ENCODE peak calls at places on chromosomes 3 and 15, in seven cellular contexts. G is PC-3, J is uterus, V is AG04450, Z is glutamatergic neuron, C is thyroid gland, L is nephron progenitor cell. P is an unnamed sample.

GRCh38 chr15:40984963-40985362 is 31.7 kb downstream of the CHAC1 start:
- DNase-seq in J (no peak), V (peak), Z (no peak), G (no peak), C (no peak), L (no peak), P (no peak)

GRCh38 chr3:107988464-107989156 is 102.2 kb downstream of the CD47 start:
- DNase-seq in V (no peak), L (no peak), G (peak), C (peak), Z (no peak), J (no peak), P (no peak)

GRCh38 chr3:62319570-62320243 is 53.6 kb downstream of the FEZF2 start:
- DNase-seq in J (no peak), L (no peak), V (no peak), C (no peak), G (peak), Z (no peak), P (no peak)

GRCh38 chr3:15271785-15272381 is 60.5 kb downstream of the SH3BP5 start:
- DNase-seq in G (no peak), V (no peak), L (no peak), Z (no peak), J (no peak), C (no peak), P (no peak)

GRCh38 chr15:36481156-36481555 is 98.3 kb upstream of the CDIN1 start:
- DNase-seq in V (no peak), G (no peak), Z (no peak), L (no peak), C (no peak), J (no peak), P (no peak)

GRCh38 chr3:143145951-143146350 is 26.4 kb downstream of the CHST2 start:
- DNase-seq in L (no peak), Z (no peak), J (no peak), V (no peak), C (no peak), G (no peak), P (no peak)

GRCh38 chr3:48897401-48898376 is 993 bp downstream of the SLC25A20 start:
- DNase-seq in V (no peak), C (no peak), J (no peak), Z (no peak), G (peak), L (no peak), P (no peak)

GRCh38 chr3:48558446-48559134 is 2.0 kb upstream of the PFKFB4 start:
- DNase-seq in Z (no peak), G (no peak), V (no peak), L (no peak), J (no peak), C (peak), P (no peak)

GRCh38 chr3:50158747-50159146 is 3.6 kb downstream of the SEMA3F start:
- DNase-seq in Z (no peak), L (no peak), J (no peak), C (no peak), V (no peak), G (no peak), P (no peak)
- TF ChIP-seq CTCF in Z (no peak), L (no peak), J (no peak), C (no peak), V (no peak), G (peak), P (no peak)

DNA sequence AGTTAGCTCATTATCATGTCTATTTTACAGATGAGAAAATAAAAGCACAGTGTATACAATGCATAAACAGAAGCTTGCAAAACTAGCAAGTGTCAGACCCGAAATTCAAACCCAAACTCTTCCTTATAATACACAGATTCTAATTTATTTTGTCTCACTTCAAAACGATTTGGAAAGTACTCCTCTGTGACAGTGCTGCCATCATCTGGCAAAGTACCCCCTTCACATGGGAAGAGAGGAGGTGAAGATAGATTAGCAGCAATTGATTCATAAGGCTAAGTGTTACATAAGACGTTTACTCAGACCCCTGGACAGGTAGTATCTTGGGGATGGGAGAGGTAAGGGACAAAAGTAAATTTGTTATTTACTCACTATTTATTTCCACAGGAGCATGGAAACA is 744.0 kb upstream of the SGO1 start:
- DNase-seq in Z (no peak), L (no peak), J (no peak), G (peak), V (no peak), C (no peak), P (peak)
- TF ChIP-seq CTCF in Z (peak), L (peak), J (no peak), G (peak), V (peak), C (no peak), P (no peak)

DNA sequence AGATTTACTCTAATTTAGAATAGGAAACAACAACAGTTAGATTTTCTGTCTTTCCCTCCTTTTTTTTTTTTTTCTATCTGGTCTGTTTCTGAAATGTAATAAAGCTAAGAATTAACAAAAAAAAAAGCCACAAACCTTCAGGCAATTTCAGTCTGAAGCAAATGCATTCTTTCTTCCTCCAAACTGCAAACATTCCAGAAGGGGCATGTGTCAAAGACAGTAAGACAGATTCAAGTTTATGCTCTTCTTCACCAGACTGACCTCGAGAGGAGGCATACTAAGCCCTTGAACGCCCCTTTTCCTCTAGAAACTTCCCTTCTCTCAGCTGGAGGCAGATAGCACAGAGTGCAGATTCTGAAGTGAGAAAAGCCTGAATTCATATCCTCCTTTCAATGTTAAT is 654.6 kb upstream of the LMCD1 start:
- DNase-seq in L (no peak), G (no peak), V (no peak), Z (no peak), J (no peak), C (no peak), P (no peak)
- TF ChIP-seq CTCF in L (no peak), G (no peak), V (no peak), Z (no peak), J (no peak), C (no peak), P (no peak)

GRCh38 chr3:192275741-192276355 is 451.5 kb downstream of the FGF12 start:
- DNase-seq in L (no peak), G (no peak), J (no peak), C (no peak), Z (no peak), V (no peak), P (no peak)

GRCh38 chr3:192273001-192273400 is 454.3 kb downstream of the FGF12 start:
- DNase-seq in V (no peak), Z (no peak), J (no peak), G (no peak), C (no peak), L (no peak), P (no peak)

DNA sequence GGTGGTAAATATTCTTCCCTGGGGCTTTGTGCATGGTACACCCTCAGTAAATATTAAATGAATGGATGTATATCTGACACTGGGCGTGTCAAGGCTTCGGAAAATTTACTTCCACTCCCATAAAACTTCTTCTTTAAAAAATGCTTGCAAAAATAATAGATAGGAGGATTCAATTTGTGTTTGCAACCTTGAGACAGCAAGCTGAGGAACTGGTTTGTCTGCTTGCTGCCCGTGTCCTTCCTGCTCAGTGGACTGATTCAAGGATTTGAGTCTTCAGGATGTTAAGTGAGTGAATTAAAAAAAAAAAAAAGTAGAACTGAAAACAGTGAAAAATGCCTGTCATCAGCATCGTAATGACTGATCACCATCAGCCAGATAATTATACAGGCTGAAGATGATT is 453.7 kb downstream of the FGF12 start:
- DNase-seq in C (peak), L (no peak), J (no peak), G (peak), V (no peak), Z (no peak), P (no peak)
- TF ChIP-seq CTCF in C (no peak), L (no peak), J (no peak), G (no peak), V (no peak), Z (no peak), P (no peak)

GRCh38 chr3:139930201-139930600 is 4.8 kb upstream of the CLSTN2 start:
- DNase-seq in C (no peak), V (no peak), L (no peak), J (no peak), G (no peak), Z (no peak), P (no peak)
- TF ChIP-seq CTCF in C (no peak), V (no peak), L (no peak), J (no peak), G (no peak), Z (no peak), P (no peak)

GRCh38 chr3:125192190-125193035 is 20.1 kb downstream of the SLC12A8 start:
- DNase-seq in Z (no peak), C (no peak), J (no peak), L (no peak), V (no peak), G (no peak), P (peak)
- TF ChIP-seq CTCF in Z (no peak), C (no peak), J (no peak), L (no peak), V (no peak), G (no peak), P (no peak)

GRCh38 chr3:186467969-186468368 is 76.2 kb downstream of the CRYGS start:
- DNase-seq in G (no peak), C (no peak), Z (no peak), V (no peak), L (no peak), J (no peak), P (no peak)

GRCh38 chr3:186466391-186466974 is 77.7 kb downstream of the CRYGS start:
- DNase-seq in L (no peak), G (no peak), J (no peak), Z (no peak), V (no peak), C (no peak), P (no peak)

GRCh38 chr3:186472466-186473008 is 71.6 kb downstream of the CRYGS start:
- DNase-seq in L (no peak), J (no peak), G (peak), V (no peak), Z (no peak), C (no peak), P (no peak)

GRCh38 chr3:186471781-186472180 is 72.4 kb downstream of the CRYGS start:
- DNase-seq in C (no peak), J (no peak), V (no peak), L (no peak), G (no peak), Z (peak), P (no peak)

GRCh38 chr3:186469525-186469924 is 74.7 kb downstream of the CRYGS start:
- DNase-seq in L (no peak), V (no peak), J (no peak), Z (no peak), C (no peak), G (no peak), P (no peak)
- TF ChIP-seq CTCF in L (no peak), V (no peak), J (no peak), Z (no peak), C (no peak), G (no peak), P (no peak)

DNA sequence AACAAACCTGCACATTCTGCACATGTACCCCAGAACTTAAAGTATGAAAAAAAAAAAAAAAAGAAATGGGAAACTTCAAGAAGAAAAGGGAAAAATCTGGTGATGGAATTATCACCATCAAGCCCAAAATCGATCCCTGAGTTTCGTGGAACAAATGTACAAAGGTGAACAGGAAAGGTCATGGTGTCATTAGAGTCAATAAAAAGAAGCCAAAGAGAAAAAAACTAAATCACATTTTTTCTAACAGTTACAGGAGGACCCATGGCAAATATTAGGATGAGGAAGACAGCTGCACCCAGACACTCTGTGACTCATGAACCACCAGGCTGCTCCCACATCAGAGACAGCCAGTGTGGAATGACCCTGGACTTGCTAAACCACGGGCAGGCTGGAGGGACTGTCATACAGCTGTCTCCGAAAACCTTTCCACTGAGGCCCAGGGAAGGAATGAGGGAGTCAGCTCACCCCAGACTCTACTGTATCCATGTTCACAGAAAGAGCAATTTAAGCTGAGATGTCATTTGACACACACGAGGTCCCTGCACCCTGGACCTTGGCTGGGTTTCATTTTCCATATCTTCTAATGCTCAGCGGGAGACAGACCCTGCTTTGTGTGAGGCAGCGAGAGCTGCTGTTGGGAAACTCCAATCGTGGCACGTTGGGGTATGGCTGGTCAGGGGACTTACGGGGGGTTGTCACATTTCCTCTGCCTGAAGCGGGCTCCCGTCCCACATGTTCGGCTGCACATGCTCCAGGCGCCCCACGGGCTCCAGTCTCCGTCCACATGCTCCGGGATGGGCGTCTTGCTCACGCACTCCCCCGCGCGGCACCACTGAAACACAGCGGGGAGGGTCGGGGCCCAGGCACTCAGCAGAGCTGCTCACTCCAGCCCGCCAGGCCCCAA is 210.2 kb downstream of the ADAMTS17 start:
- DNase-seq in L (peak), G (peak), C (peak), Z (no peak), J (no peak), V (no peak), P (no peak)
- TF ChIP-seq CTCF in L (no peak), G (peak), C (no peak), Z (no peak), J (peak), V (peak), P (no peak)

P was measured in endothelial cell.